ENCODE peak calls at places on chromosome 10, in four cellular contexts. One of them, this sample, is unnamed.

GRCh38 chr10:35875281-35875680 is 233.2 kb upstream of the FZD8 start:
- DNase-seq in psoas muscle: no peak
- DNase-seq in suprapubic skin: no peak
- DNase-seq in transverse colon: no peak
- DNase-seq in this sample: no peak

GRCh38 chr10:13396369-13396768 is 48.3 kb upstream of the SEPHS1 start:
- DNase-seq in psoas muscle: no peak
- DNase-seq in suprapubic skin: no peak
- DNase-seq in transverse colon: no peak
- DNase-seq in this sample: no peak

GRCh38 chr10:67735430-67735829 is 39.4 kb upstream of the CTNNA3 start:
- DNase-seq in psoas muscle: no peak
- DNase-seq in suprapubic skin: no peak
- DNase-seq in transverse colon: no peak
- DNase-seq in this sample: no peak

GRCh38 chr10:108244443-108245228 is 1080.1 kb upstream of the SORCS1 start:
- DNase-seq in psoas muscle: no peak
- DNase-seq in suprapubic skin: no peak
- DNase-seq in transverse colon: no peak
- DNase-seq in this sample: no peak

GRCh38 chr10:83692196-83692595 is 447.1 kb upstream of the GHITM start:
- DNase-seq in psoas muscle: no peak
- DNase-seq in suprapubic skin: no peak
- DNase-seq in transverse colon: no peak
- DNase-seq in this sample: no peak

GRCh38 chr10:1255166-1255565 is 199.0 kb downstream of the WDR37 start:
- DNase-seq in psoas muscle: no peak
- DNase-seq in suprapubic skin: no peak
- DNase-seq in transverse colon: no peak
- DNase-seq in this sample: no peak

GRCh38 chr10:2081501-2081900 is 344.2 kb upstream of the ADARB2 start:
- DNase-seq in psoas muscle: no peak
- DNase-seq in suprapubic skin: no peak
- DNase-seq in transverse colon: no peak
- DNase-seq in this sample: no peak

GRCh38 chr10:19412531-19412930 is 363.9 kb downstream of the MALRD1 start:
- DNase-seq in psoas muscle: no peak
- DNase-seq in suprapubic skin: no peak
- DNase-seq in transverse colon: no peak
- DNase-seq in this sample: no peak

GRCh38 chr10:113911113-113911512 is 56.7 kb downstream of the NHLRC2 start:
- DNase-seq in psoas muscle: no peak
- DNase-seq in suprapubic skin: no peak
- DNase-seq in transverse colon: no peak
- DNase-seq in this sample: no peak

GRCh38 chr10:68471063-68471585 is 649 bp downstream of the DNA2 start:
- DNase-seq in psoas muscle: no peak
- DNase-seq in suprapubic skin: no peak
- DNase-seq in transverse colon: no peak
- DNase-seq in this sample: no peak

GRCh38 chr10:28118985-28119628 is 120.2 kb upstream of the ODAD2 start:
- DNase-seq in psoas muscle: no peak
- DNase-seq in suprapubic skin: no peak
- DNase-seq in transverse colon: no peak
- DNase-seq in this sample: no peak

GRCh38 chr10:70893227-70894006 is 5.1 kb upstream of the PCBD1 start:
- DNase-seq in psoas muscle: no peak
- DNase-seq in suprapubic skin: no peak
- DNase-seq in transverse colon: no peak
- DNase-seq in this sample: no peak

GRCh38 chr10:114879541-114880158 is 58.1 kb downstream of the FHIP2A start:
- DNase-seq in psoas muscle: no peak
- DNase-seq in suprapubic skin: no peak
- DNase-seq in transverse colon: peak; percentile 18
- DNase-seq in this sample: peak; percentile 23

GRCh38 chr10:94409016-94409657 is 6.8 kb downstream of the TBC1D12 start:
- DNase-seq in psoas muscle: no peak
- DNase-seq in suprapubic skin: no peak
- DNase-seq in transverse colon: no peak
- DNase-seq in this sample: no peak

GRCh38 chr10:35912615-35913170 is 270.6 kb upstream of the FZD8 start:
- DNase-seq in psoas muscle: no peak
- DNase-seq in suprapubic skin: no peak
- DNase-seq in transverse colon: no peak
- DNase-seq in this sample: no peak

GRCh38 chr10:91493313-91493712 is 83.2 kb downstream of the HECTD2 start:
- DNase-seq in psoas muscle: no peak
- DNase-seq in suprapubic skin: no peak
- DNase-seq in transverse colon: no peak
- DNase-seq in this sample: no peak

GRCh38 chr10:133126431-133127290 is 33.4 kb upstream of the KNDC1 start:
- DNase-seq in psoas muscle: peak; percentile 49
- DNase-seq in suprapubic skin: peak; percentile 78
- DNase-seq in transverse colon: peak; percentile 6
- DNase-seq in this sample: no peak

GRCh38 chr10:3750884-3751283 is 34.1 kb downstream of the KLF6 start:
- DNase-seq in psoas muscle: no peak
- DNase-seq in suprapubic skin: no peak
- DNase-seq in transverse colon: no peak
- DNase-seq in this sample: no peak

GRCh38 chr10:61744469-61744868 is 81.7 kb downstream of the CABCOCO1 start:
- DNase-seq in psoas muscle: no peak
- DNase-seq in suprapubic skin: no peak
- DNase-seq in transverse colon: no peak
- DNase-seq in this sample: no peak

GRCh38 chr10:127910464-127910770 is 3.5 kb downstream of the PTPRE start:
- DNase-seq in psoas muscle: no peak
- DNase-seq in suprapubic skin: no peak
- DNase-seq in transverse colon: no peak
- DNase-seq in this sample: no peak

GRCh38 chr10:89360153-89360552 is 17.7 kb upstream of the IFIT1B start:
- DNase-seq in psoas muscle: no peak
- DNase-seq in suprapubic skin: no peak
- DNase-seq in transverse colon: no peak
- DNase-seq in this sample: no peak

GRCh38 chr10:99540673-99541531 is 8.2 kb downstream of the NKX2-3 start:
- DNase-seq in psoas muscle: no peak
- DNase-seq in suprapubic skin: no peak
- DNase-seq in transverse colon: peak; percentile 60
- DNase-seq in this sample: no peak

GRCh38 chr10:97842658-97843295 is 6.9 kb upstream of the GOLGA7B start:
- DNase-seq in psoas muscle: no peak
- DNase-seq in suprapubic skin: no peak
- DNase-seq in transverse colon: no peak
- DNase-seq in this sample: no peak

GRCh38 chr10:3482200-3482993 is 302.6 kb downstream of the KLF6 start:
- DNase-seq in psoas muscle: peak; percentile 42
- DNase-seq in suprapubic skin: no peak
- DNase-seq in transverse colon: peak; percentile 65
- DNase-seq in this sample: no peak

GRCh38 chr10:88991161-88991899 is 732 bp downstream of the FAS start:
- DNase-seq in psoas muscle: peak; percentile 78
- DNase-seq in suprapubic skin: peak; percentile 81
- DNase-seq in transverse colon: peak; percentile 70
- DNase-seq in this sample: peak; percentile 78

GRCh38 chr10:8919291-8919690 is 864.8 kb downstream of the GATA3 start:
- DNase-seq in psoas muscle: no peak
- DNase-seq in suprapubic skin: no peak
- DNase-seq in transverse colon: no peak
- DNase-seq in this sample: no peak

GRCh38 chr10:69629519-69629896 is 539 bp upstream of the FAM241B start:
- DNase-seq in psoas muscle: no peak
- DNase-seq in suprapubic skin: no peak
- DNase-seq in transverse colon: no peak
- DNase-seq in this sample: no peak

GRCh38 chr10:7351905-7352304 is 58.9 kb downstream of the SFMBT2 start:
- DNase-seq in psoas muscle: no peak
- DNase-seq in suprapubic skin: no peak
- DNase-seq in transverse colon: no peak
- DNase-seq in this sample: no peak

GRCh38 chr10:70513848-70514309 is 35.3 kb downstream of the PALD1 start:
- DNase-seq in psoas muscle: no peak
- DNase-seq in suprapubic skin: no peak
- DNase-seq in transverse colon: peak; percentile 53
- DNase-seq in this sample: no peak

GRCh38 chr10:48439031-48439430 is 132.6 kb downstream of the MAPK8 start:
- DNase-seq in psoas muscle: no peak
- DNase-seq in suprapubic skin: no peak
- DNase-seq in transverse colon: no peak
- DNase-seq in this sample: no peak

GRCh38 chr10:98295907-98296306 is 27.9 kb upstream of the LOXL4 start:
- DNase-seq in psoas muscle: no peak
- DNase-seq in suprapubic skin: peak; percentile 44
- DNase-seq in transverse colon: no peak
- DNase-seq in this sample: no peak

GRCh38 chr10:89250814-89251416 is 660 bp downstream of the LIPA start:
- DNase-seq in psoas muscle: no peak
- DNase-seq in suprapubic skin: no peak
- DNase-seq in transverse colon: no peak
- DNase-seq in this sample: no peak

GRCh38 chr10:74139981-74140380 is 10.6 kb downstream of the AP3M1 start:
- DNase-seq in psoas muscle: no peak
- DNase-seq in suprapubic skin: no peak
- DNase-seq in transverse colon: no peak
- DNase-seq in this sample: no peak
- TF ChIP-seq CTCF in psoas muscle: no peak
- TF ChIP-seq CTCF in suprapubic skin: no peak
- TF ChIP-seq CTCF in transverse colon: no peak
- TF ChIP-seq CTCF in this sample: no peak

DNA sequence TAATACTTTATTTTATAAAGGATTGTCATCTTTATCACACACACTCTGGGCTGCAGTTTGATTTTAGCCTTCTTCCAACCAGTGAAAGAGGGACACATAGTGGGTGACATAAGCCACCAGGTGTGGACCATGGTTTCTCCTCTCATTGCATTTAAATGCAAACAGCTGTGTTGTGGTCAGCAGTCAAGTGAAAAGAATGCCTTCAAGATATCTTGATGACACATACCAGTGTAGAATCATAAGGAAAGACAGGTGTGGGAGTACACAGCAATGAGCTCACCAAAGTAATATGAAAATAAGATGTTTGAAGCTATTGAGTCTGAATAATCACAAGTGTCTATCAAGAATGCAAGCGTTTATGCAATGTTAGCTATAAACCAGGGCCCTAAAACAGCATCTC is 580.0 kb downstream of the XPNPEP1 start:
- DNase-seq in psoas muscle: no peak
- DNase-seq in suprapubic skin: no peak
- DNase-seq in transverse colon: no peak
- DNase-seq in this sample: no peak
- H3K4me1 ChIP-seq in psoas muscle: no peaks in the 10 kb centered on the region
- H3K4me1 ChIP-seq in suprapubic skin: no peaks in the 10 kb centered on the region
- H3K4me1 ChIP-seq in transverse colon: no peaks in the 10 kb centered on the region
- H3K4me1 ChIP-seq in this sample: no peaks in the 10 kb centered on the region

GRCh38 chr10:87545783-87546182 is 41.1 kb downstream of the MINPP1 start:
- DNase-seq in psoas muscle: no peak
- DNase-seq in suprapubic skin: no peak
- DNase-seq in transverse colon: no peak
- DNase-seq in this sample: no peak
- H3K27me3 ChIP-seq in psoas muscle: no peaks in the 10 kb centered on the region
- H3K27me3 ChIP-seq in suprapubic skin: no peaks in the 10 kb centered on the region
- H3K27me3 ChIP-seq in transverse colon: no peaks in the 10 kb centered on the region
- H3K27me3 ChIP-seq in this sample: no peaks in the 10 kb centered on the region

DNA sequence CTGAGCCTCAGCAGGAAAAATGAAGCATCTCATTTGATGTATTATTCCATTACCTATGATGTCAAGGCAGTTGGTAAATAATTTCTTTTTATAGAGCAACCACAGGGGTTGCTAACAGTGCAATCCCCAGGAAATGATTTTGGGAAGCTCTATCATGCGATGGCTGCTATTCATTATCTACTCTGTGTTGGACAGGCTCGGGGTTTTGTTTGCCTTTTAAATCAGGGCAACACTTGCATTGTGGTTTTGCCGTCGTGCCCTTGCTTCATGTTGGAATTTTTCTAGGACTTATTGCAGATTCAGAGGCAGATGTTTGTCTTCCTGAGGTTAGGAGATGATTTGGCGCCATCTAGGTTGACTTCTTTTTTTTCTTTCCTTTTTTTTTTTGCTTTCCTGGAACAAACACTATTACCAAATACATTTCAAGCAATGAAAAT is 128.4 kb downstream of the BICC1 start:
- DNase-seq in psoas muscle: no peak
- DNase-seq in suprapubic skin: no peak
- DNase-seq in transverse colon: no peak
- DNase-seq in this sample: no peak
- TF ChIP-seq CTCF in psoas muscle: no peak
- TF ChIP-seq CTCF in suprapubic skin: no peak
- TF ChIP-seq CTCF in transverse colon: no peak
- TF ChIP-seq CTCF in this sample: peak; percentile 28

GRCh38 chr10:6086375-6087233 is 2.2 kb upstream of the RBM17 start:
- DNase-seq in psoas muscle: peak; percentile 94
- DNase-seq in suprapubic skin: peak; percentile 93
- DNase-seq in transverse colon: peak; percentile 92
- DNase-seq in this sample: peak; percentile 89
- H3K4me1 ChIP-seq in psoas muscle: peaks cover 33% of the 10 kb centered on the region
- H3K4me1 ChIP-seq in suprapubic skin: peaks cover 49% of the 10 kb centered on the region
- H3K4me1 ChIP-seq in transverse colon: no peaks in the 10 kb centered on the region
- H3K4me1 ChIP-seq in this sample: peaks cover 62% of the 10 kb centered on the region

DNA sequence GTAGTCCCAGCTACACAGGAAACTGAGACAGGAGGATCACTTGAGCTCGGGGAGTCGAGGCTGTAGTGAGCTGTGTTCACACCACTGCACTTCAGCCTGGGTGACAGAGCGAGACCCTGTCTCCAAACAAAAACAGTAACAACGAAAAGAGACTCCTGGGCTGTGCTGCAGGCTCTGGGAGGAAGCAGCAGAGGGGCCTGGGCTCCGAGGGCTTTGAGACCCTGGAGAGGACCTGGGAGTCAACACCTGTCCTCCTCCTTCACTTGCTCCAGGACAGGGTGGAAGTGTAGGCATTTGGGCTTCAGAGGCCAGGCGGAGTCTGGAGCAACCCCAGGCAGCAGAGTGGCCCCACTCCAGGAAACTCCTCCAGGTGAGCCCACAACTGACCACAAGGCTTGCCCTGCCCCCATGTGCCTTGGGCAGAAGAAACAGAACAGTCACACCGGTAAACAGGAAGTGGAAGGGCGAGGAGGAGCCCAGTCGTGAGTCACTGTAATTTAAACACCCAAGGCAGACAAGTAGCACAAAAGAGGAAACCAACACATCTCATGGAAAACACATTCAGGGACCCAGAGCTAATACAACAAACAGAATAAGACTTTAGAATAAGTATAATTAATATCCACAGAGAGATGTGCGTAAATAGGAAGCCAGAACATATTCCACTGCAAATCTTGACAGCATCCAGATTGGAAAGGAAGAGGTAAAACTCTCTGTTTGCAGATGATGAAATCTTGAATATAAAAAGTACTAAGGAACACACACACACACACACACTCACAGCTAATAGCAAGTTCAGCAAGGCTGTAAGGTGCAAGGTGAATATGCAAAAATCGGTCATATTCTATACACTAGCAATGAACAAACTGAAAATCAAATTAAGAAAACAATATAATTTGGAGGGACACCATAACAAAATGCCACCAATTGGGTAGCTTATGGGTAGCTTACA is 20.5 kb upstream of the RASGEF1A start:
- DNase-seq in psoas muscle: no peak
- DNase-seq in suprapubic skin: peak; percentile 76
- DNase-seq in transverse colon: peak; percentile 65
- DNase-seq in this sample: no peak
- H3K27me3 ChIP-seq in psoas muscle: no peaks in the 10 kb centered on the region
- H3K27me3 ChIP-seq in suprapubic skin: peaks cover 14% of the 10 kb centered on the region
- H3K27me3 ChIP-seq in transverse colon: peaks cover 17% of the 10 kb centered on the region
- H3K27me3 ChIP-seq in this sample: peaks cover 55% of the 10 kb centered on the region

This sample was measured in heart right ventricle.